ENCODE peak calls at places on chromosomes 16 and 17, in nine cellular contexts. N is tibial artery; Y is progenitor cell of endocrine pancreas; C is stimulated activated CD4-positive, alpha-beta T cell treated with anti-CD3 and anti-CD28 coated beads, Interleukin-2, amount 100 ng/mL, for 48 hours; O is cardiac septum; V is effector CD8-positive, alpha-beta T cell; U is mammary epithelial cell; A is astrocyte of the spinal cord; Q is C1 segment of cervical spinal cord. D is an unnamed sample.

GRCh38 chr16:11743308-11744074 is 834 bp upstream of the TXNDC11 start:
- DNase-seq in O (peak), C (peak), A (peak), Q (no peak), V (no peak), U (peak), N (peak), Y (no peak), D (peak)

GRCh38 chr16:57186630-57187507 is 740 bp downstream of the RSPRY1 start:
- DNase-seq in C (no peak), Q (no peak), N (peak), A (peak), V (peak), U (peak), Y (no peak), O (no peak), D (peak)

GRCh38 chr17:31314788-31315105 is 893 bp upstream of the EVI2B start:
- DNase-seq in N (no peak), O (no peak), A (no peak), V (no peak), Q (no peak), U (no peak), Y (no peak), C (no peak), D (no peak)

GRCh38 chr16:30104492-30104891 is 8.5 kb upstream of the YPEL3 start:
- DNase-seq in C (no peak), Y (no peak), U (no peak), N (no peak), Q (no peak), V (no peak), A (no peak), O (no peak), D (no peak)

GRCh38 chr17:76726766-76727718 is at the start of gene METTL23:
- DNase-seq in N (peak), Q (peak), O (peak), A (peak), C (peak), U (peak), Y (peak), V (peak), D (peak)

GRCh38 chr17:39916918-39917317 is 1.5 kb downstream of the GSDMB start:
- DNase-seq in C (no peak), U (no peak), N (no peak), A (no peak), Y (no peak), Q (no peak), O (no peak), V (no peak), D (no peak)

GRCh38 chr17:50953831-50954601 is 87.9 kb upstream of the TOB1 start:
- DNase-seq in C (no peak), O (no peak), U (peak), Q (no peak), A (peak), N (no peak), Y (no peak), V (no peak), D (peak)

GRCh38 chr16:79912592-79913310 is 312.2 kb upstream of the MAF start:
- DNase-seq in Q (no peak), N (no peak), U (peak), Y (no peak), V (no peak), A (no peak), C (no peak), O (no peak), D (peak)